ENCODE peak calls at places on chromosomes 16 and 17, in eight cellular contexts. P is GM12864, L is left ventricle myocardium inferior, B is tibial artery, A is RWPE1, H is B cell, X is glutamatergic neuron, J is progenitor cell of endocrine pancreas. V is an unnamed sample.

GRCh38 chr16:53433930-53434435 is 288 bp upstream of the RBL2 start:
- DNase-seq in P (peak; percentile 39), L (no peak), B (no peak), A (peak; percentile 79), H (no peak), X (no peak), J (no peak), V (no peak)

GRCh38 chr17:65558683-65559311 is 2.7 kb downstream of the AXIN2 start:
- DNase-seq in P (no peak), L (no peak), B (no peak), A (no peak), H (no peak), X (no peak), J (no peak), V (no peak)

GRCh38 chr17:46811978-46812583 is 6.4 kb downstream of the WNT3 start:
- DNase-seq in P (no peak), L (no peak), B (no peak), A (peak; percentile 49), H (no peak), X (no peak), J (no peak), V (no peak)

GRCh38 chr17:63841350-63842172 is 924 bp downstream of the SMARCD2 start:
- DNase-seq in P (no peak), L (peak; percentile 79), B (peak; percentile 83), A (no peak), H (no peak), X (peak; percentile 69), J (no peak), V (peak; percentile 54)

GRCh38 chr16:55835578-55835977 is 2.7 kb upstream of the CES1 start:
- DNase-seq in P (no peak), L (peak; percentile 36), B (peak; percentile 82), A (no peak), H (no peak), X (no peak), J (no peak), V (peak; percentile 69)

GRCh38 chr16:2471016-2471652 is at the start of gene NTN3:
- DNase-seq in P (no peak), L (no peak), B (no peak), A (no peak), H (peak; percentile 81), X (peak; percentile 79), J (no peak), V (peak; percentile 45)

GRCh38 chr17:9839433-9839832 is 13.7 kb downstream of the GLP2R start:
- DNase-seq in P (no peak), L (no peak), B (no peak), A (no peak), H (no peak), X (no peak), J (no peak), V (no peak)

GRCh38 chr17:37824534-37825485 is 80.0 kb upstream of the HNF1B start:
- DNase-seq in P (no peak), L (no peak), B (no peak), A (peak; percentile 94), H (no peak), X (no peak), J (no peak), V (no peak)

GRCh38 chr17:79008666-79009387 is 737 bp downstream of the CANT1 start:
- DNase-seq in P (no peak), L (no peak), B (peak; percentile 58), A (no peak), H (no peak), X (no peak), J (no peak), V (no peak)

GRCh38 chr17:79935845-79936470 is 96.7 kb upstream of the CBX4 start:
- DNase-seq in P (no peak), L (no peak), B (no peak), A (no peak), H (no peak), X (no peak), J (no peak), V (no peak)

GRCh38 chr17:52505601-52506000 is 347.1 kb upstream of the CA10 start:
- DNase-seq in P (no peak), L (no peak), B (no peak), A (peak; percentile 3), H (no peak), X (no peak), J (no peak), V (no peak)

GRCh38 chr16:30539000-30539964 is 4.6 kb upstream of the ZNF747 start:
- DNase-seq in P (no peak), L (peak; percentile 64), B (no peak), A (no peak), H (no peak), X (no peak), J (no peak), V (no peak)

GRCh38 chr17:7857724-7858486 is at the start of gene CYB5D1:
- DNase-seq in P (peak; percentile 86), L (peak; percentile 90), B (peak; percentile 95), A (no peak), H (peak; percentile 72), X (peak; percentile 83), J (no peak), V (peak; percentile 89)

GRCh38 chr16:35711958-35712357 is 2252.5 kb downstream of the TP53TG3F start:
- DNase-seq in P (no peak), L (no peak), B (no peak), A (no peak), H (no peak), X (no peak), J (no peak), V (no peak)

GRCh38 chr17:49521088-49521450 is 26.0 kb downstream of the NGFR start:
- DNase-seq in P (no peak), L (no peak), B (no peak), A (no peak), H (peak; percentile 10), X (no peak), J (no peak), V (no peak)

GRCh38 chr17:48612854-48613691 is 2.0 kb downstream of the HOXB8 start:
- DNase-seq in P (no peak), L (no peak), B (no peak), A (no peak), H (peak; percentile 85), X (peak; percentile 52), J (no peak), V (no peak)

GRCh38 chr16:66366433-66367299 is at the start of gene CDH5:
- DNase-seq in P (no peak), L (peak; percentile 77), B (peak; percentile 89), A (no peak), H (no peak), X (peak; percentile 62), J (no peak), V (no peak)

GRCh38 chr17:58176200-58176599 is 9.4 kb downstream of the OR4D2 start:
- DNase-seq in P (no peak), L (no peak), B (no peak), A (no peak), H (no peak), X (no peak), J (no peak), V (no peak)

GRCh38 chr16:5415123-5415522 is 317.5 kb upstream of the EEF2KMT start:
- DNase-seq in P (no peak), L (no peak), B (no peak), A (no peak), H (no peak), X (no peak), J (no peak), V (no peak)

GRCh38 chr17:57113656-57114055 is 28.6 kb downstream of the AKAP1 start:
- DNase-seq in P (no peak), L (no peak), B (no peak), A (no peak), H (no peak), X (no peak), J (no peak), V (no peak)

GRCh38 chr17:57115377-57115776 is 30.3 kb downstream of the AKAP1 start:
- DNase-seq in P (no peak), L (no peak), B (no peak), A (no peak), H (no peak), X (no peak), J (no peak), V (no peak)

GRCh38 chr17:57115916-57116315 is 30.9 kb downstream of the AKAP1 start:
- DNase-seq in P (no peak), L (no peak), B (no peak), A (no peak), H (no peak), X (no peak), J (no peak), V (no peak)

GRCh38 chr17:57112994-57113393 is 27.9 kb downstream of the AKAP1 start:
- DNase-seq in P (no peak), L (no peak), B (no peak), A (no peak), H (no peak), X (no peak), J (no peak), V (no peak)

GRCh38 chr17:57114085-57114673 is 29.1 kb downstream of the AKAP1 start:
- DNase-seq in P (peak; percentile 10), L (peak; percentile 56), B (no peak), A (peak; percentile 48), H (peak; percentile 76), X (peak; percentile 82), J (peak; percentile 56), V (no peak)
- TF ChIP-seq CTCF in P (peak; percentile 98), L (peak; percentile 88), B (peak; percentile 69), A (peak; percentile 92), H (peak; percentile 90), X (peak; percentile 90), J (peak; percentile 75), V (peak; percentile 95)

DNA sequence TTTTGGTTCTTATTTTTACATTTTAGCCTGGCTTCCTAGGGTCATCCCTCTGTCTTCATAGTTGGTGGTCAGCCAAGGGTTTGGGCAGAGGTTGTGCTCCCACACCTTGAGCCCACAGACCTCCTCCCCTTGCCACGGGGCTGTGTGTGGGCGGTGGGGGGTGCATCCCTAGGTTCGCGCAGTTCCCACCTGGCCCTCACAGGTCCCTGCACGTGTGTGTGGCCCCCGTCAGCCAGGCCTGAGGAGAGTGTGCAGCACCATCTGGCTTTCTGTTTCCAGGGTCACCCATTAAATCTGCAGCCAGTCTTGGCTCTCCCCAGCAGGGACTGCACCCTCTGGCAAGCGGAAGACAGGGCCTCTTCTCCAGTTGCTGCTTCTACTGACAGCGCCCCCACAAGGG is 13.6 kb upstream of the OGFOD3 start:
- DNase-seq in P (no peak), L (no peak), B (no peak), A (no peak), H (peak; percentile 10), X (no peak), J (no peak), V (no peak)
- TF ChIP-seq CTCF in P (no peak), L (no peak), B (no peak), A (no peak), H (no peak), X (no peak), J (no peak), V (no peak)

GRCh38 chr16:27722266-27722636 is 172.3 kb downstream of the KATNIP start:
- DNase-seq in P (no peak), L (no peak), B (no peak), A (no peak), H (no peak), X (no peak), J (no peak), V (no peak)
- TF ChIP-seq CTCF in P (no peak), L (no peak), B (no peak), A (no peak), H (no peak), X (no peak), J (no peak), V (no peak)

DNA sequence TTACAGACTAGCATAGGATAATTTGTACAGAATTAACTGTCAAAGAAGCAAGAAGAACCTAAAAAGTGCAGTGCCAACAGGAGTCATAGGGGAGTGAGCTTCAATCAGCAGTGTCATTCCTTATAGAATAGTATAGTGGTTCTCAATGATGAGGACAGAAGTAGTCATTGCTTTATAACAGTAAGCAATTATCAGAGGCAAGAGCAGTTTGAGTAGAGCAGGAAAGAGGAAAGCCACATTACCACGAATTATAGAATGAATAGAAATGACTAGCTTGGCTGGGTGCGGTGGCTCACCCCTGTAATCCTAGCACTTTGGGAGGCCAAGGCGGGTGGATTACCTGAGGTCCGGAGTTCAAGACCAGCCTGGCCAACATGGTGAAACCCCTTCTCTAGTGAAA is 209.7 kb upstream of the TBX2 start:
- DNase-seq in P (no peak), L (no peak), B (no peak), A (no peak), H (no peak), X (no peak), J (no peak), V (no peak)
- TF ChIP-seq CTCF in P (no peak), L (no peak), B (no peak), A (no peak), H (no peak), X (no peak), J (no peak), V (no peak)

V was measured in CD14-positive monocyte.